ENCODE peak calls at places on chromosomes 12 and 14, in six cellular contexts. X, R, Z, M, G and J are unnamed samples.

GRCh38 chr12:63845726-63846125 is 1.2 kb downstream of the SRGAP1 start:
- DNase-seq in Z (no peak), G (no peak), M (peak), R (peak), X (no peak), J (no peak)

GRCh38 chr14:91889477-91890211 is 22.3 kb upstream of the TC2N start:
- DNase-seq in M (no peak), Z (no peak), X (no peak), G (no peak), R (no peak), J (no peak)

GRCh38 chr12:12327802-12328201 is 22.2 kb downstream of the MANSC1 start:
- DNase-seq in G (no peak), R (peak), X (no peak), Z (no peak), M (peak), J (no peak)

GRCh38 chr12:124527861-124528561 is 39.4 kb downstream of the NCOR2 start:
- DNase-seq in R (no peak), M (no peak), Z (no peak), G (no peak), X (no peak), J (no peak)

GRCh38 chr12:50297027-50297426 is 13.7 kb upstream of the LIMA1 start:
- DNase-seq in G (no peak), X (no peak), R (no peak), Z (no peak), M (no peak), J (no peak)

GRCh38 chr14:54487771-54488170 is 1.0 kb downstream of the GMFB start:
- DNase-seq in G (no peak), Z (no peak), R (no peak), X (no peak), M (no peak), J (no peak)

GRCh38 chr12:180445-180844 is 33.5 kb downstream of the SLC6A12 start:
- DNase-seq in X (no peak), R (no peak), G (no peak), M (peak), Z (no peak), J (no peak)

GRCh38 chr14:89214221-89214965 is 202.6 kb downstream of the FOXN3 start:
- DNase-seq in G (no peak), X (no peak), R (peak), M (no peak), Z (no peak), J (peak)

GRCh38 chr12:53757095-53757770 is 5.5 kb upstream of the CISTR start:
- DNase-seq in M (peak), Z (no peak), R (peak), G (peak), X (peak), J (peak)

GRCh38 chr14:62304172-62304571 is 542.0 kb downstream of the SNAPC1 start:
- DNase-seq in M (no peak), G (no peak), R (no peak), X (no peak), Z (no peak), J (no peak)

GRCh38 chr14:24911324-24912095 is 138.4 kb downstream of the STXBP6 start:
- DNase-seq in R (no peak), Z (peak), G (no peak), M (peak), X (no peak), J (no peak)

GRCh38 chr12:54581412-54581811 is 7.0 kb downstream of the PPP1R1A start:
- DNase-seq in Z (no peak), X (no peak), R (no peak), G (no peak), M (no peak), J (no peak)

GRCh38 chr12:573226-573625 is 90.0 kb downstream of the NINJ2 start:
- DNase-seq in M (no peak), Z (no peak), G (no peak), X (no peak), R (no peak), J (no peak)

GRCh38 chr12:119118625-119119024 is 60.1 kb upstream of the HSPB8 start:
- DNase-seq in X (no peak), M (no peak), G (no peak), R (no peak), Z (no peak), J (no peak)

GRCh38 chr14:94467728-94468520 is 8.1 kb downstream of the SERPINA9 start:
- DNase-seq in Z (no peak), R (no peak), G (no peak), M (no peak), X (no peak), J (no peak)

GRCh38 chr12:110543252-110543959 is 39.7 kb downstream of the PPTC7 start:
- DNase-seq in X (no peak), Z (no peak), R (no peak), M (peak), G (no peak), J (peak)